ENCODE peak calls at places on chromosomes 12 and 14, in seven cellular contexts. I, A, K, E, S, G and X are unnamed samples.

GRCh38 chr12:124461241-124461673 is 106.2 kb downstream of the NCOR2 start:
- DNase-seq in I (no peak), A (no peak), K (no peak), E (no peak), S (no peak), G (no peak), X (no peak)

GRCh38 chr12:88578274-88578673 is 2.0 kb downstream of the KITLG start:
- DNase-seq in I (no peak), A (no peak), K (no peak), E (no peak), S (no peak), G (no peak), X (peak; percentile 38)

GRCh38 chr14:20606190-20606901 is 15.2 kb upstream of the RNASE12 start:
- DNase-seq in I (no peak), A (no peak), K (no peak), E (no peak), S (no peak), G (no peak), X (peak; percentile 66)

GRCh38 chr14:53190938-53191337 is 37.8 kb upstream of the DDHD1 start:
- DNase-seq in I (no peak), A (no peak), K (no peak), E (no peak), S (no peak), G (no peak), X (no peak)

GRCh38 chr12:101793401-101793800 is 37.4 kb downstream of the GNPTAB start:
- DNase-seq in I (no peak), A (no peak), K (no peak), E (no peak), S (no peak), G (no peak), X (no peak)

GRCh38 chr14:32010561-32011188 is 66.4 kb upstream of the ARHGAP5 start:
- DNase-seq in I (no peak), A (no peak), K (no peak), E (no peak), S (no peak), G (no peak), X (no peak)

GRCh38 chr12:3040663-3041544 is 36.3 kb upstream of the TSPAN9 start:
- DNase-seq in I (no peak), A (no peak), K (no peak), E (no peak), S (no peak), G (no peak), X (no peak)

GRCh38 chr12:106054016-106054415 is 84.7 kb downstream of the NUAK1 start:
- DNase-seq in I (no peak), A (no peak), K (no peak), E (no peak), S (no peak), G (no peak), X (no peak)

GRCh38 chr12:99053599-99054362 is 408.7 kb downstream of the APAF1 start:
- DNase-seq in I (no peak), A (no peak), K (no peak), E (no peak), S (no peak), G (no peak), X (no peak)

GRCh38 chr14:55470025-55470424 is 29.6 kb upstream of the TBPL2 start:
- DNase-seq in I (no peak), A (no peak), K (no peak), E (no peak), S (no peak), G (no peak), X (no peak)

GRCh38 chr12:129304532-129304931 is 451.3 kb downstream of the GLT1D1 start:
- DNase-seq in I (no peak), A (no peak), K (no peak), E (no peak), S (no peak), G (no peak), X (no peak)

GRCh38 chr12:117100851-117101673 is 1.8 kb upstream of the TESC start:
- DNase-seq in I (no peak), A (no peak), K (no peak), E (no peak), S (no peak), G (no peak), X (no peak)

GRCh38 chr14:48325486-48325885 is 650.1 kb upstream of the MDGA2 start:
- DNase-seq in I (no peak), A (no peak), K (no peak), E (no peak), S (no peak), G (no peak), X (no peak)

GRCh38 chr12:103268831-103269514 is 226.8 kb downstream of the C12orf42 start:
- DNase-seq in I (no peak), A (no peak), K (no peak), E (no peak), S (no peak), G (no peak), X (no peak)

GRCh38 chr12:116773276-116773731 is 35.2 kb downstream of the RNFT2 start:
- DNase-seq in I (no peak), A (no peak), K (no peak), E (no peak), S (no peak), G (no peak), X (peak; percentile 8)

GRCh38 chr12:69331482-69331845 is 16.7 kb upstream of the LYZ start:
- DNase-seq in I (no peak), A (no peak), K (no peak), E (no peak), S (no peak), G (no peak), X (no peak)

GRCh38 chr14:74478996-74479635 is 14.0 kb downstream of the NPC2 start:
- DNase-seq in I (no peak), A (no peak), K (no peak), E (no peak), S (no peak), G (no peak), X (peak; percentile 67)

GRCh38 chr14:21300892-21301291 is 21.0 kb downstream of the RPGRIP1 start:
- DNase-seq in I (peak; percentile 15), A (no peak), K (no peak), E (no peak), S (peak; percentile 27), G (no peak), X (no peak)

GRCh38 chr12:3336606-3337311 is 154.2 kb upstream of the PRMT8 start:
- DNase-seq in I (no peak), A (peak; percentile 79), K (no peak), E (no peak), S (no peak), G (no peak), X (peak; percentile 20)

GRCh38 chr14:82720931-82721330 is 1187.3 kb upstream of the SEL1L start:
- DNase-seq in I (no peak), A (peak; percentile 17), K (no peak), E (no peak), S (no peak), G (no peak), X (no peak)

GRCh38 chr12:51323317-51323960 is 535 bp downstream of the BIN2 start:
- DNase-seq in I (peak; percentile 63), A (no peak), K (no peak), E (no peak), S (no peak), G (no peak), X (no peak)

GRCh38 chr12:106984588-106985137 is 2.3 kb downstream of the MTERF2 start:
- DNase-seq in I (no peak), A (no peak), K (no peak), E (no peak), S (no peak), G (no peak), X (no peak)

GRCh38 chr14:103688441-103688840 is 26.8 kb downstream of the XRCC3 start:
- DNase-seq in I (no peak), A (no peak), K (no peak), E (no peak), S (no peak), G (no peak), X (no peak)

GRCh38 chr12:117010693-117011451 is 88.3 kb downstream of the TESC start:
- DNase-seq in I (no peak), A (no peak), K (no peak), E (no peak), S (no peak), G (no peak), X (no peak)

GRCh38 chr14:55129086-55129427 is at the start of gene LGALS3:
- DNase-seq in I (peak; percentile 37), A (peak; percentile 75), K (peak; percentile 24), E (no peak), S (peak; percentile 22), G (no peak), X (peak; percentile 57)

GRCh38 chr14:52473557-52473956 is 78.7 kb downstream of the TXNDC16 start:
- DNase-seq in I (no peak), A (no peak), K (no peak), E (peak; percentile 29), S (no peak), G (no peak), X (peak; percentile 59)

GRCh38 chr14:106812788-106813476 is 1286.5 kb downstream of the TMEM121 start:
- DNase-seq in I (no peak), A (no peak), K (no peak), E (no peak), S (no peak), G (no peak), X (no peak)

GRCh38 chr12:4134833-4135597 is 138.5 kb upstream of the CCND2 start:
- DNase-seq in I (no peak), A (no peak), K (no peak), E (no peak), S (no peak), G (no peak), X (peak; percentile 58)

GRCh38 chr14:94548999-94549985 is 11.9 kb upstream of the SERPINA4 start:
- DNase-seq in I (peak; percentile 13), A (no peak), K (no peak), E (no peak), S (peak; percentile 73), G (peak; percentile 14), X (peak; percentile 52)